ENCODE peak calls at places on chromosomes 3 and 15, in eight cellular contexts. E is lower leg skin, Y is tibial artery, K is upper lobe of right lung, J is cardiac muscle cell, U is colonic mucosa, Q is astrocyte of the cerebellum, H is stomach. R is an unnamed sample.

GRCh38 chr15:90190606-90191343 is 10.4 kb upstream of the SEMA4B start:
- DNase-seq in E (peak), Y (no peak), K (no peak), J (no peak), U (peak), Q (no peak), H (peak), R (no peak)

GRCh38 chr15:71677766-71678165 is 132.6 kb upstream of the NR2E3 start:
- DNase-seq in E (no peak), Y (no peak), K (no peak), J (no peak), U (no peak), Q (no peak), H (no peak), R (no peak)

GRCh38 chr15:44015555-44015954 is 179.5 kb downstream of the FRMD5 start:
- DNase-seq in E (no peak), Y (no peak), K (no peak), J (peak), U (no peak), Q (no peak), H (no peak), R (no peak)

GRCh38 chr15:101373580-101373979 is 78.5 kb upstream of the SNRPA1 start:
- DNase-seq in E (no peak), Y (no peak), K (no peak), J (no peak), U (no peak), Q (no peak), H (no peak), R (no peak)

GRCh38 chr15:48981941-48982340 is 18.2 kb upstream of the SHC4 start:
- DNase-seq in E (no peak), Y (no peak), K (no peak), J (peak), U (no peak), Q (no peak), H (no peak), R (no peak)

GRCh38 chr15:43912991-43913927 is 86.5 kb downstream of the WDR76 start:
- DNase-seq in E (peak), Y (peak), K (no peak), J (peak), U (no peak), Q (peak), H (no peak), R (peak)

GRCh38 chr3:127671523-127672428 is 976 bp upstream of the ABTB1 start:
- DNase-seq in E (no peak), Y (peak), K (peak), J (peak), U (peak), Q (no peak), H (peak), R (no peak)

GRCh38 chr15:74206801-74207281 is 4.3 kb upstream of the STRA6 start:
- DNase-seq in E (no peak), Y (no peak), K (no peak), J (peak), U (no peak), Q (peak), H (no peak), R (no peak)

GRCh38 chr15:83653639-83654378 is at the start of gene ADAMTSL3:
- DNase-seq in E (no peak), Y (peak), K (peak), J (peak), U (peak), Q (peak), H (peak), R (no peak)

GRCh38 chr3:98817546-98817945 is 54.4 kb downstream of the ST3GAL6 start:
- DNase-seq in E (no peak), Y (no peak), K (no peak), J (peak), U (no peak), Q (peak), H (no peak), R (no peak)

GRCh38 chr3:24965706-24966105 is 462.4 kb upstream of the RARB start:
- DNase-seq in E (no peak), Y (no peak), K (no peak), J (no peak), U (no peak), Q (no peak), H (no peak), R (no peak)

GRCh38 chr15:89457086-89457485 is 39.3 kb downstream of the RHCG start:
- DNase-seq in E (no peak), Y (no peak), K (no peak), J (peak), U (no peak), Q (no peak), H (no peak), R (no peak)

GRCh38 chr3:157786618-157787017 is 283.4 kb upstream of the VEPH1 start:
- DNase-seq in E (no peak), Y (no peak), K (no peak), J (peak), U (no peak), Q (no peak), H (no peak), R (no peak)

GRCh38 chr15:66112388-66112787 is 141.2 kb downstream of the MEGF11 start:
- DNase-seq in E (no peak), Y (no peak), K (no peak), J (no peak), U (no peak), Q (no peak), H (no peak), R (no peak)

DNA sequence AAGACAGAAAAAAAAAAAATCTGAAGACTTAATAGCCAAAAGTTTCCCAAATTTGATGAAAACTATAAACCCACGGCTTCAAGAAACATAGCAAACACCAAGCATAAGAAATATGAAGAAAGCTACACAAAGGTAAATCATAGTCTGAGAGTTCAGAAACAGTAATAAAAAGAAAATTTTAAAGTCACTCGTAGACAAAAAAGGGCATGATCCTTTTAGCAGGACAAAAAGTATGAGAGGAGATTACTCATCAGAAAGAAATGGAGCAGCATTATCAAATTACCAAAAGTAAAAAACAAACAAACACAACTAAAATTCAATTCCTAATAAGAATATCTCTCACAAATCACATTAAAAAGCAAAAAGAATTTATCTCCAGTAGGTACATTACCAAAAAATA is 279.4 kb upstream of the UBE2E2 start:
- DNase-seq in E (no peak), Y (no peak), K (no peak), J (no peak), U (no peak), Q (no peak), H (no peak), R (no peak)
- H3K4me3 ChIP-seq in E (no peak), Y (no peak), K (no peak), J (no peak), U (no peak), Q (no peak), H (no peak), R (no peak)

DNA sequence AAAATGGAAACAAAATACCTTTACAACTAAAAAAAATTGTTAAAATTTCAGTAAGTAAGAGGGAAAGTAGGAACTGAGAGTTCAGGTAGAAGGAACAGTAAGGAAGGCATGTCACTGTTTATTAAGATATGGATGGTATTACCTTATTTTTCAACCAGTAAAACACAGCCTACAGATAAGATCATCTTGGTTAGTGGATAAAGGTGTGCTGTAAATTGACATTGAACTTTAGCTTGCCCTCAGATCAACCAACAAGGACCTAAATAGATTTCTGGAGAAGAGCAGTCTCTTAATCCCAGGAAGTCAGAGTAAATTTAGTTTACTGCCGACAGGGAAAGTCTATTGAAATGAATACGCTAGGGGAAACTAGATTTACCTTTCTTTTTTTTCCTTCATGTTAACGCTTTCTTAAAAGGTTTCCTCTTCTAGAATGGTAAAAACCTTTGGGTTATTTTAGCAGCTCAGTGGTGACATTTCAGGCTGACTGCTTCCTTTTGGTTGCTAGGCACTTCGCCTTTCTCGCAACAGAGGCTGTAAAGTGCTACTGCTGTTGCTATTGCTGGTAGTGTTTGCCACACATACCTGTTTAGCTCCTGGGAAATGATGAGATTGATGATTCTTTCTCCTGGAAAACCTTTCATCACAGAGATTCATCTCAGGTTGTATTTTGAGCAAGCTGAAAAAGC is 12.9 kb downstream of the DZIP3 start:
- DNase-seq in E (no peak), Y (no peak), K (no peak), J (no peak), U (no peak), Q (no peak), H (no peak), R (no peak)
- H3K4me3 ChIP-seq in E (no peak), Y (no peak), K (no peak), J (no peak), U (no peak), Q (no peak), H (no peak), R (no peak)

GRCh38 chr15:25787855-25788521 is 75.1 kb downstream of the ATP10A start:
- DNase-seq in E (no peak), Y (peak), K (peak), J (peak), U (peak), Q (no peak), H (no peak), R (no peak)
- H3K4me3 ChIP-seq in E (no peak), Y (peak), K (no peak), J (no peak), U (no peak), Q (no peak), H (no peak), R (no peak)

DNA sequence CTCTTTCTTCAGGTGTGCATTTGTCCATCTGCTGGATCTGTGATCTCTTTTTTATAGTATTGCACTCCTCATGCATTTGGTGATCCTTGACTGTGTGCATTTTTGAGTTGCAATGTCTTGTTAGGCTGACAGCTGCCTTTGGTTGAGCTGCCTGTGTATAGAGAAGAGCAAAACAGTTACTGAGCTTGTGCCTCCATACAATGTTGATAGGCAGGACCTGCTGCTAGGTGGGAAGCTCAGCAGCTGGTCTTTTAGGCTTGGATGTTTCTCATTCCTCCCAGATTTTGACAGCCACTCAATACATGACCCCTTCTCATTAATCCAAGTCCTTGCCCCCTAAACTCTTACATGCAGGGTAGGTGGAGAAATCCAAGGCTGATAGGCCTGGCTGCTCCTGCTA is 74.8 kb upstream of the PIAS1 start:
- DNase-seq in E (no peak), Y (no peak), K (no peak), J (no peak), U (no peak), Q (no peak), H (no peak), R (no peak)
- H3K4me3 ChIP-seq in E (no peak), Y (no peak), K (no peak), J (no peak), U (no peak), Q (no peak), H (no peak), R (no peak)

R was measured in epithelial cell of proximal tubule.